ENCODE peak calls at places on chromosomes 4 and X, in six cellular contexts. W, L, V, D, M and J are unnamed samples.

GRCh38 chrX:10190367-10190766 is 33.6 kb downstream of the CLCN4 start:
- DNase-seq in W (peak; percentile 90), L (no peak), V (no peak), D (no peak), M (peak; percentile 76), J (no peak)

GRCh38 chr4:60588556-60588955 is 611.6 kb upstream of the ADGRL3 start:
- DNase-seq in W (no peak), L (no peak), V (no peak), D (no peak), M (no peak), J (no peak)

GRCh38 chr4:153486281-153487151 is 20.4 kb downstream of the TMEM131L start:
- DNase-seq in W (peak; percentile 52), L (peak; percentile 19), V (no peak), D (peak; percentile 42), M (peak; percentile 93), J (no peak)

GRCh38 chrX:15242899-15243555 is 26.9 kb downstream of the ASB9 start:
- DNase-seq in W (peak; percentile 69), L (no peak), V (peak; percentile 36), D (peak; percentile 35), M (peak; percentile 67), J (no peak)

GRCh38 chrX:153334654-153335295 is 822 bp downstream of the ZNF275 start:
- DNase-seq in W (no peak), L (no peak), V (no peak), D (no peak), M (peak; percentile 14), J (no peak)

GRCh38 chr4:147924604-147925412 is 192.9 kb downstream of the ARHGAP10 start:
- DNase-seq in W (peak; percentile 30), L (no peak), V (no peak), D (no peak), M (peak; percentile 30), J (peak; percentile 33)

GRCh38 chrX:135463937-135464336 is 42.2 kb downstream of the SMIM10L2A start:
- DNase-seq in W (peak; percentile 6), L (no peak), V (no peak), D (no peak), M (peak; percentile 43), J (no peak)

GRCh38 chr4:85787133-85787532 is 312.2 kb downstream of the ARHGAP24 start:
- DNase-seq in W (peak; percentile 44), L (no peak), V (no peak), D (no peak), M (peak; percentile 88), J (no peak)

GRCh38 chr4:658681-659667 is 15.1 kb downstream of the ATP5ME start:
- DNase-seq in W (no peak), L (no peak), V (no peak), D (no peak), M (no peak), J (no peak)

GRCh38 chrX:147699061-147699460 is 212.7 kb upstream of the FMR1 start:
- DNase-seq in W (no peak), L (no peak), V (no peak), D (no peak), M (no peak), J (no peak)

GRCh38 chr4:139665690-139666529 is at the start of gene MGST2:
- DNase-seq in W (peak; percentile 66), L (no peak), V (peak; percentile 57), D (peak; percentile 9), M (peak; percentile 81), J (peak; percentile 34)

GRCh38 chr4:68951078-68951805 is at the start of gene UGT2A3:
- DNase-seq in W (peak; percentile 78), L (no peak), V (no peak), D (no peak), M (no peak), J (no peak)

GRCh38 chr4:100062921-100063320 is 112.8 kb upstream of the H2AZ1 start:
- DNase-seq in W (no peak), L (no peak), V (no peak), D (no peak), M (peak; percentile 5), J (no peak)

GRCh38 chrX:73390628-73391567 is 56.0 kb upstream of the CDX4 start:
- DNase-seq in W (no peak), L (no peak), V (no peak), D (no peak), M (no peak), J (no peak)

GRCh38 chrX:47796433-47796906 is 40.2 kb upstream of the ZNF81 start:
- DNase-seq in W (no peak), L (no peak), V (no peak), D (no peak), M (peak; percentile 72), J (no peak)

GRCh38 chr4:52081216-52081615 is 30.1 kb downstream of the SPATA18 start:
- DNase-seq in W (no peak), L (no peak), V (no peak), D (no peak), M (no peak), J (no peak)

GRCh38 chrX:40169193-40170086 is 71.7 kb upstream of the BCOR start:
- DNase-seq in W (peak; percentile 81), L (peak; percentile 75), V (peak; percentile 73), D (peak; percentile 81), M (no peak), J (peak; percentile 55)

GRCh38 chr4:95545526-95545925 is 3.2 kb downstream of the UNC5C start:
- DNase-seq in W (no peak), L (no peak), V (no peak), D (no peak), M (no peak), J (peak; percentile 64)

GRCh38 chr4:151389316-151389715 is 19.7 kb upstream of the FHIP1A start:
- DNase-seq in W (no peak), L (no peak), V (no peak), D (no peak), M (peak; percentile 85), J (no peak)